ENCODE peak calls at places on chromosomes 7 and 10, in six cellular contexts. One of them, this sample, is unnamed.

GRCh38 chr10:4767033-4767814 is 58.8 kb upstream of the AKR1E2 start:
- DNase-seq in hepatocyte: peak; percentile 50
- DNase-seq in MM.1S: no peak
- DNase-seq in neural progenitor cell: peak; percentile 42
- DNase-seq in IMR-90: peak; percentile 66
- DNase-seq in mammary epithelial cell: peak; percentile 46
- DNase-seq in this sample: peak; percentile 30

GRCh38 chr7:36943591-36944430 is 219.5 kb upstream of the AOAH start:
- DNase-seq in hepatocyte: no peak
- DNase-seq in MM.1S: peak; percentile 41
- DNase-seq in neural progenitor cell: no peak
- DNase-seq in IMR-90: no peak
- DNase-seq in mammary epithelial cell: no peak
- DNase-seq in this sample: no peak

GRCh38 chr7:95511716-95512260 is 26.0 kb downstream of the ASB4 start:
- DNase-seq in hepatocyte: peak; percentile 84
- DNase-seq in MM.1S: peak; percentile 83
- DNase-seq in neural progenitor cell: peak; percentile 79
- DNase-seq in IMR-90: peak; percentile 63
- DNase-seq in mammary epithelial cell: peak; percentile 44
- DNase-seq in this sample: peak; percentile 73

GRCh38 chr7:41825927-41826480 is 123.1 kb upstream of the INHBA start:
- DNase-seq in hepatocyte: no peak
- DNase-seq in MM.1S: peak; percentile 39
- DNase-seq in neural progenitor cell: no peak
- DNase-seq in IMR-90: peak; percentile 28
- DNase-seq in mammary epithelial cell: no peak
- DNase-seq in this sample: no peak

GRCh38 chr10:70458329-70459060 is 17.0 kb upstream of the NODAL start:
- DNase-seq in hepatocyte: peak; percentile 89
- DNase-seq in MM.1S: no peak
- DNase-seq in neural progenitor cell: peak; percentile 72
- DNase-seq in IMR-90: peak; percentile 73
- DNase-seq in mammary epithelial cell: peak; percentile 62
- DNase-seq in this sample: no peak

GRCh38 chr7:36019538-36019937 is 133.5 kb upstream of the EEPD1 start:
- DNase-seq in hepatocyte: no peak
- DNase-seq in MM.1S: no peak
- DNase-seq in neural progenitor cell: no peak
- DNase-seq in IMR-90: no peak
- DNase-seq in mammary epithelial cell: no peak
- DNase-seq in this sample: no peak

GRCh38 chr10:104868231-104868630 is 227.1 kb downstream of the SORCS3 start:
- DNase-seq in hepatocyte: no peak
- DNase-seq in MM.1S: no peak
- DNase-seq in neural progenitor cell: no peak
- DNase-seq in IMR-90: no peak
- DNase-seq in mammary epithelial cell: no peak
- DNase-seq in this sample: no peak

GRCh38 chr10:4941540-4942330 is 21.5 kb upstream of the AKR1C1 start:
- DNase-seq in hepatocyte: peak; percentile 32
- DNase-seq in MM.1S: no peak
- DNase-seq in neural progenitor cell: no peak
- DNase-seq in IMR-90: peak; percentile 6
- DNase-seq in mammary epithelial cell: peak; percentile 48
- DNase-seq in this sample: no peak

GRCh38 chr7:102285541-102286236 is 979 bp upstream of the SH2B2 start:
- DNase-seq in hepatocyte: no peak
- DNase-seq in MM.1S: no peak
- DNase-seq in neural progenitor cell: peak; percentile 22
- DNase-seq in IMR-90: no peak
- DNase-seq in mammary epithelial cell: no peak
- DNase-seq in this sample: no peak

GRCh38 chr7:8500286-8500685 is 66.9 kb downstream of the NXPH1 start:
- DNase-seq in hepatocyte: no peak
- DNase-seq in MM.1S: no peak
- DNase-seq in neural progenitor cell: no peak
- DNase-seq in IMR-90: no peak
- DNase-seq in mammary epithelial cell: no peak
- DNase-seq in this sample: no peak

GRCh38 chr7:16970732-16971495 is 89.1 kb upstream of the AGR3 start:
- DNase-seq in hepatocyte: no peak
- DNase-seq in MM.1S: no peak
- DNase-seq in neural progenitor cell: peak; percentile 73
- DNase-seq in IMR-90: no peak
- DNase-seq in mammary epithelial cell: no peak
- DNase-seq in this sample: no peak

GRCh38 chr10:2212196-2212719 is 474.9 kb upstream of the ADARB2 start:
- DNase-seq in hepatocyte: no peak
- DNase-seq in MM.1S: no peak
- DNase-seq in neural progenitor cell: no peak
- DNase-seq in IMR-90: no peak
- DNase-seq in mammary epithelial cell: no peak
- DNase-seq in this sample: no peak

GRCh38 chr10:72736176-72736795 is 44.3 kb downstream of the MCU start:
- DNase-seq in hepatocyte: peak; percentile 56
- DNase-seq in MM.1S: no peak
- DNase-seq in neural progenitor cell: no peak
- DNase-seq in IMR-90: peak; percentile 49
- DNase-seq in mammary epithelial cell: no peak
- DNase-seq in this sample: no peak

GRCh38 chr7:141840708-141841107 is 577 bp downstream of the PRSS37 start:
- DNase-seq in hepatocyte: no peak
- DNase-seq in MM.1S: no peak
- DNase-seq in neural progenitor cell: no peak
- DNase-seq in IMR-90: no peak
- DNase-seq in mammary epithelial cell: no peak
- DNase-seq in this sample: no peak

GRCh38 chr7:94183289-94183749 is 179.2 kb upstream of the BET1 start:
- DNase-seq in hepatocyte: peak; percentile 72
- DNase-seq in MM.1S: peak; percentile 42
- DNase-seq in neural progenitor cell: peak; percentile 11
- DNase-seq in IMR-90: peak; percentile 100
- DNase-seq in mammary epithelial cell: peak; percentile 93
- DNase-seq in this sample: no peak

DNA sequence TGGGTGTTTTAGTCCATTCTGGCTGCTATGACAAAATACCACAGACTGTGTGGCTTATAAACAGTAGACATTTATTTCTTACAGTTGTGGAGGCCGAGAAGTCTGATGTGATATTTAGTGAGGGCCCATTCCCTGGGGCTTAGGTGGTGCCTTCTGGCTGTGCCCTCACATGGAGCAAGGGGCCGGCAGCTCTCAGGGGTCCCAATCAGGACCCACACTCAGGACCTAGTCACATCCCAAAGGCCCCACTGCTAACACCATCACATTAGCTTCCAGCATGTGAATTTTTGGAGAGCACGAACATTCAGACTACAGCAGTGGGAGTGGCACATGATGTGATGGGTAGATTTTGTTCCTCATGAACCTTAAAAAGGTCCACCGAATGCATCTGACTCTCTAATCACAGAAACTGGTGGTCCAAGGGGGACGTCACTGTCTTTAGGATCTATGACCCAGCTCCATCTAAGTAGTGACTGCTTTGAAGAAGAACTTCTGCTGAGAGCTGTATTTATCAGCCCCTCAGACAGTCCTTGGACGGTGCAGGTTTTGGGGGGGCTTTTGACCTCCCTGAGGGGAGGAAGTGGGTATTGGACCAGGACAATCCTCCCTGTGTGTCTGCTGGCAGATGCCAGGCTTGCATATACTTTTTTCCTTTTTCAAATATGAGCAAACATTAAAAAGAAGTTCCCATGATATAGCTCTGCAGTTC is 154.5 kb upstream of the ZNF32 start:
- DNase-seq in hepatocyte: no peak
- DNase-seq in MM.1S: no peak
- DNase-seq in neural progenitor cell: no peak
- DNase-seq in IMR-90: no peak
- DNase-seq in mammary epithelial cell: no peak
- DNase-seq in this sample: no peak
- H2AFZ ChIP-seq in hepatocyte: no peak overlapping the region
- H2AFZ ChIP-seq in MM.1S: no peak overlapping the region
- H2AFZ ChIP-seq in neural progenitor cell: no peak overlapping the region
- H2AFZ ChIP-seq in IMR-90: no peak overlapping the region
- H2AFZ ChIP-seq in mammary epithelial cell: no peak overlapping the region
- H2AFZ ChIP-seq in this sample: no peak overlapping the region

GRCh38 chr7:87316846-87317545 is 28.5 kb upstream of the CROT start:
- DNase-seq in hepatocyte: no peak
- DNase-seq in MM.1S: no peak
- DNase-seq in neural progenitor cell: peak; percentile 9
- DNase-seq in IMR-90: peak; percentile 99
- DNase-seq in mammary epithelial cell: peak; percentile 88
- DNase-seq in this sample: no peak
- H4K20me1 ChIP-seq in hepatocyte: no peaks in the 10 kb centered on the region
- H4K20me1 ChIP-seq in MM.1S: no peaks in the 10 kb centered on the region
- H4K20me1 ChIP-seq in neural progenitor cell: no peaks in the 10 kb centered on the region
- H4K20me1 ChIP-seq in IMR-90: no peaks in the 10 kb centered on the region
- H4K20me1 ChIP-seq in mammary epithelial cell: no peaks in the 10 kb centered on the region
- H4K20me1 ChIP-seq in this sample: no peaks in the 10 kb centered on the region

DNA sequence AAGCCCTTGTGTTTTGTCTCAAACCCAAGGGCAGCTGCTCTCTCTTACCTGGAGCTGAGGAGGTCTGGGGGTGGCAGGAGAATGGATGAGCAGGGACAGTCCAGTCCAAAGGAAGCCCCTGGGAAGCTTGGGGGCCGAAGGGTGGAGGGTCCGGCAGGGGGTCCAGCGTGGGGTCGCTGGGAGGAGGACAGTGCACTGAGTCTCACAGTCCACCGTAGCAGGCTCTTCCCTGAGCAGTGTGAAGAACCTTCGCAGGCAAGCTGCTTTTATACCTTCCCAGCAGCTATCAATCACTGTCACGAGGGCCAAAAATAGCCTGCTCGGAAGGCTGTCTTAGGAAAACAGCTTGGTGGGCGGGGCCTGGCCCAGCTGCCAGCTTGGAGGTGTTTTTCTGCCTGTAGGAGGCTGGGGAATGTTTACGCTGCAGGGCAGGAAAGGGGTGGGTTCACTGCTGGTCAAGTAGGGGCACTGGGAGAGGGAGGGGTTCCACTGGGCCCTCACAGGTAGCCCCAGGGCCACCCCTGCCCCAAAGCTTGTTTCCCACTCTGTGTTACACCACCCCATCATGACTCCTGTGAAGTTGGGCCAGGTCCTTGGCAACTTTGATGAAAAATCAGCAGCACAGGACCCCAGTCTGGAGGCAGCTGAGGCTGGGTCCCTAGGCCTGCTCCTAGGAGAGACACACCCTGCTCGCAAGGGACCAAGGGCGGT is at the start of gene DEPP1:
- DNase-seq in hepatocyte: peak; percentile 98
- DNase-seq in MM.1S: peak; percentile 87
- DNase-seq in neural progenitor cell: peak; percentile 87
- DNase-seq in IMR-90: peak; percentile 93
- DNase-seq in mammary epithelial cell: peak; percentile 95
- DNase-seq in this sample: no peak
- TF ChIP-seq CTCF in hepatocyte: no peak
- TF ChIP-seq CTCF in MM.1S: no peak
- TF ChIP-seq CTCF in neural progenitor cell: peak; percentile 16
- TF ChIP-seq CTCF in IMR-90: peak; percentile 8
- TF ChIP-seq CTCF in mammary epithelial cell: no peak
- TF ChIP-seq CTCF in this sample: no peak

GRCh38 chr10:98423691-98424120 is 8.7 kb upstream of the PYROXD2 start:
- DNase-seq in hepatocyte: peak; percentile 68
- DNase-seq in MM.1S: peak; percentile 18
- DNase-seq in neural progenitor cell: peak; percentile 53
- DNase-seq in IMR-90: no peak
- DNase-seq in mammary epithelial cell: no peak
- DNase-seq in this sample: no peak

GRCh38 chr10:98427011-98427515 is 12.1 kb upstream of the PYROXD2 start:
- DNase-seq in hepatocyte: no peak
- DNase-seq in MM.1S: no peak
- DNase-seq in neural progenitor cell: no peak
- DNase-seq in IMR-90: no peak
- DNase-seq in mammary epithelial cell: no peak
- DNase-seq in this sample: no peak

GRCh38 chr10:98424308-98425254 is 9.6 kb upstream of the PYROXD2 start:
- DNase-seq in hepatocyte: no peak
- DNase-seq in MM.1S: no peak
- DNase-seq in neural progenitor cell: no peak
- DNase-seq in IMR-90: no peak
- DNase-seq in mammary epithelial cell: no peak
- DNase-seq in this sample: no peak

GRCh38 chr10:98422182-98422581 is 7.2 kb upstream of the PYROXD2 start:
- DNase-seq in hepatocyte: no peak
- DNase-seq in MM.1S: no peak
- DNase-seq in neural progenitor cell: no peak
- DNase-seq in IMR-90: no peak
- DNase-seq in mammary epithelial cell: no peak
- DNase-seq in this sample: no peak

GRCh38 chr10:98425511-98426352 is 10.8 kb upstream of the PYROXD2 start:
- DNase-seq in hepatocyte: peak; percentile 53
- DNase-seq in MM.1S: peak; percentile 34
- DNase-seq in neural progenitor cell: peak; percentile 72
- DNase-seq in IMR-90: peak; percentile 26
- DNase-seq in mammary epithelial cell: peak; percentile 24
- DNase-seq in this sample: peak; percentile 48
- H2AFZ ChIP-seq in hepatocyte: no peak overlapping the region
- H2AFZ ChIP-seq in MM.1S: no peak overlapping the region
- H2AFZ ChIP-seq in neural progenitor cell: no peak overlapping the region
- H2AFZ ChIP-seq in IMR-90: peak overlapping the region; percentile 73
- H2AFZ ChIP-seq in mammary epithelial cell: no peak overlapping the region
- H2AFZ ChIP-seq in this sample: no peak overlapping the region

DNA sequence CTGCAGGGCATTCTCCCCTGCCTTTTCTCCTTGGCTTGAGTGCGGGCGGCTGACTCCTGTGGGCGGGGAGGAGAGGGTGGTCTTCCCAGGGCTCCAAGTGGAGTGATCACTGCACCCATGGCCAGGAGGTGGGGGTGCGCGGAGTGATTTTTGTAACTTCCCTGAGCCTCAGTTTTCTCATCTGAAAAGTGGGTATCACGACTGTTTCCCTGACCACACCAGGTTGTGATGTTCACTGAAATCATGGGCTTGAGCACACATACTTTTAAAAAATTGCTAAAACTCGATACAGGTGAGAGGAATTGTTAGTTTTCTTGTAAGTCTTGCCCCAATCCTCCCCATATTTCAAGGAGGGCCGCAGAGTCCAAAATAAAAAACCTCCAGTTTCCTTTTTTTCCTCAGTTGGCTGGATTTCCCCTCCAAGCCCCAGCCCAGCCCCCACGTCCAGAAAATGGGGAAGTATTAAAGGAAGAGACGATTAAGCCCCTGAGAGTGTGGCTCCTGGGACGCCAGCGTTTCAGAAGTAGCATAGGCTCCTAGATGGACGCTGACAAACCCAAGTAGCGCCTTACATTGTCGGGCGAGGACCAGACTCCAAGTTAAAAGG is 6.7 kb upstream of the EMX2 start:
- DNase-seq in hepatocyte: no peak
- DNase-seq in MM.1S: no peak
- DNase-seq in neural progenitor cell: peak; percentile 57
- DNase-seq in IMR-90: no peak
- DNase-seq in mammary epithelial cell: no peak
- DNase-seq in this sample: no peak
- H4K20me1 ChIP-seq in hepatocyte: no peaks in the 10 kb centered on the region
- H4K20me1 ChIP-seq in MM.1S: no peaks in the 10 kb centered on the region
- H4K20me1 ChIP-seq in neural progenitor cell: peaks cover 96% of the 10 kb centered on the region
- H4K20me1 ChIP-seq in IMR-90: no peaks in the 10 kb centered on the region
- H4K20me1 ChIP-seq in mammary epithelial cell: no peaks in the 10 kb centered on the region
- H4K20me1 ChIP-seq in this sample: no peaks in the 10 kb centered on the region

This sample was measured in DND-41.